ENCODE peak calls at places on chromosomes 1 and 21, in four cellular contexts. Q, F, J and T are unnamed samples.

GRCh38 chr1:111481387-111482221 is 7.8 kb downstream of the C1orf162 start:
- DNase-seq in Q (peak; percentile 66), F (peak; percentile 79), J (peak; percentile 43), T (peak; percentile 82)

GRCh38 chr21:46059195-46059594 is 38.7 kb upstream of the COL6A2 start:
- DNase-seq in Q (no peak), F (no peak), J (no peak), T (no peak)

GRCh38 chr1:209860293-209860881 is 32.6 kb downstream of the UTP25 start:
- DNase-seq in Q (peak; percentile 86), F (peak; percentile 84), J (no peak), T (peak; percentile 90)

GRCh38 chr1:54273092-54273836 is 73.3 kb downstream of the MRPL37 start:
- DNase-seq in Q (peak; percentile 93), F (peak; percentile 64), J (no peak), T (peak; percentile 70)

GRCh38 chr1:22190731-22191130 is 47.8 kb upstream of the WNT4 start:
- DNase-seq in Q (no peak), F (no peak), J (no peak), T (no peak)

GRCh38 chr1:1768249-1768992 is 9.8 kb downstream of the NADK start:
- DNase-seq in Q (no peak), F (no peak), J (no peak), T (no peak)

GRCh38 chr21:17612023-17612564 is 607 bp downstream of the BTG3 start:
- DNase-seq in Q (peak; percentile 59), F (peak; percentile 31), J (no peak), T (peak; percentile 60)

GRCh38 chr1:216927111-216927510 is 203.9 kb upstream of the ESRRG start:
- DNase-seq in Q (no peak), F (peak; percentile 39), J (no peak), T (no peak)

GRCh38 chr1:41487729-41488598 is 3.5 kb upstream of the EDN2 start:
- DNase-seq in Q (peak; percentile 23), F (no peak), J (no peak), T (no peak)

GRCh38 chr21:39441502-39442475 is 3.8 kb downstream of the LCA5L start:
- DNase-seq in Q (peak; percentile 68), F (no peak), J (no peak), T (peak; percentile 68)

GRCh38 chr1:17912491-17912890 is 157.4 kb downstream of the ACTL8 start:
- DNase-seq in Q (no peak), F (peak; percentile 14), J (no peak), T (no peak)

GRCh38 chr21:29436143-29436542 is 137.4 kb downstream of the BACH1 start:
- DNase-seq in Q (no peak), F (no peak), J (no peak), T (no peak)

GRCh38 chr1:10065344-10065685 is 32.6 kb downstream of the UBE4B start:
- DNase-seq in Q (no peak), F (no peak), J (no peak), T (peak; percentile 43)

GRCh38 chr1:17438176-17438976 is 1.1 kb downstream of the RCC2 start:
- DNase-seq in Q (peak; percentile 36), F (peak; percentile 66), J (no peak), T (peak; percentile 83)

GRCh38 chr1:108149796-108150467 is 50.2 kb downstream of the SLC25A24 start:
- DNase-seq in Q (peak; percentile 46), F (no peak), J (no peak), T (no peak)

GRCh38 chr1:234217316-234217840 is 155.9 kb upstream of the COA6 start:
- DNase-seq in Q (no peak), F (no peak), J (no peak), T (no peak)

GRCh38 chr1:41590331-41590730 is 105.8 kb upstream of the EDN2 start:
- DNase-seq in Q (no peak), F (no peak), J (no peak), T (no peak)

GRCh38 chr1:96660503-96660902 is 61.1 kb upstream of the PTBP2 start:
- DNase-seq in Q (peak; percentile 82), F (no peak), J (no peak), T (no peak)

GRCh38 chr1:48869116-48869893 is 92.6 kb upstream of the BEND5 start:
- DNase-seq in Q (no peak), F (no peak), J (no peak), T (peak; percentile 61)

GRCh38 chr1:100730130-100730529 is 10.6 kb downstream of the VCAM1 start:
- DNase-seq in Q (peak; percentile 22), F (no peak), J (no peak), T (no peak)

GRCh38 chr1:247443641-247444040 is 14.3 kb downstream of the OR2B11 start:
- DNase-seq in Q (no peak), F (no peak), J (no peak), T (no peak)

GRCh38 chr1:36083635-36084501 is at the start of gene TEKT2:
- DNase-seq in Q (no peak), F (peak; percentile 85), J (no peak), T (peak; percentile 88)

DNA sequence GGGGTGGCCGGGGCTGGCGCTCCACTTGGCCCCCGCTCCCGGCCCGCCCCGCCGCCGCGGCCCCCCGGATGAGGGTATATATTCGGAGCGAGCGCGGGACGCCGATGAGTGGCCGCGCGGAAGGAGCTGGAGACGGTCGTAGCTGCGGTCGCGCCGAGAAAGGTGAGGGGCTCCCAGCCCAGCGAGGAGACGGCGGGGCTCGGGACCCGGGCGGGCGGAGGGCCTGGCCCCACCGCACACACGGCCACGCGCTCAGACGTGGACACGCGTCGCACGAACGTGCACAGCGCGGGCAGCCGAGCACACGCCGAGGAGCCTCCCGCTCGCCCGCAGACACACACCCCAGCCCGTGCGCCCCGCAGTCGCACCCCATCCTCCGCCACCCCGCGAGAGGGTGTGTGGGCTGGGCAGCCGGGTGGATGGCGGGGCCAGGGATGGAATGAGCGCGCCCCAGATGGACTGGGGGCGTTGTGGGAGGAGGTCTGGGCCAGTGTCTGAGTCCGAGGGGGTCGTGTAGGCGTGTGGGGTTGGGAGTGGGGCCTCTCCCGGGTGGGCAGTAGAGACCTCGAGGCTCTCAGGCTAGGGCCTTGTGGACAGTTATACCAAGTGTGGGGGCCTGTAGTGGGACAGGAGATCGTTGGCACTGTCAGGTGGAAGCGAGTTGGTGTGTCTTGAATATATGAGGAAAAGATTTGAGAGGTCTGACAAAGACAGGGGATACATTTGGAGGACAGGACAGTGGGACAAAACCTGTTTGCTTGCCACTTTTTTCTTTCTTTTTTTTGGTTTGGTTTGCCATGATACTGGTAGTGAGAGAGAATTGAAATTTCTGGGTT is at the start of gene UAP1:
- DNase-seq in Q (no peak), F (peak; percentile 27), J (no peak), T (peak; percentile 11)
- H2BK120ac ChIP-seq in Q (peak within 1 kb of the TSS; percentile 80), F (no peak within 1 kb of the TSS), J (no peak within 1 kb of the TSS), T (no peak within 1 kb of the TSS)

GRCh38 chr1:71881611-71882010 is 400.7 kb downstream of the NEGR1 start:
- DNase-seq in Q (peak; percentile 44), F (no peak), J (no peak), T (no peak)
- H3K9ac ChIP-seq in Q (no peak overlapping the region), F (no peak overlapping the region), J (no peak overlapping the region), T (no peak overlapping the region)

DNA sequence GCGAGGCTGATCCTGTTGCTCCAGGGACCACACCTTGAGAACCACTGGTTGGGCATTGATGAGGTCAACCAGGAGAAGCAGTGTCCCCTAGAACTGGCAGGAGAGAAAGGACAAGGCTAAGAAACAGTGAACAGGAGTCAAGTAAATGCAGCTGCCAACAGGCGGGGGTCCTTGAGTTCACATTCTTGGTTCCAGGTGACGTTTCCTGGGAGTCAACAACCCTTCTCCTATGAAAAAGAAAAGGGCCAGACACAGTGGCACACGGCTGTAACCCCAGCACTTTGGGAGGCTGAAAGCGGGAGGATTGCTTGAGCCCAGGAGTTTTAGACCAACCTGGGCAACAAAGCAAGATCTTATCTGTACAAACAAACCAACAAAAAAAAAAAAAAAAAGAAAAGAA is 98.3 kb downstream of the KAZN start:
- DNase-seq in Q (no peak), F (no peak), J (no peak), T (no peak)
- H4K5ac ChIP-seq in Q (no peak overlapping the region), F (no peak overlapping the region), J (no peak overlapping the region), T (no peak overlapping the region)

DNA sequence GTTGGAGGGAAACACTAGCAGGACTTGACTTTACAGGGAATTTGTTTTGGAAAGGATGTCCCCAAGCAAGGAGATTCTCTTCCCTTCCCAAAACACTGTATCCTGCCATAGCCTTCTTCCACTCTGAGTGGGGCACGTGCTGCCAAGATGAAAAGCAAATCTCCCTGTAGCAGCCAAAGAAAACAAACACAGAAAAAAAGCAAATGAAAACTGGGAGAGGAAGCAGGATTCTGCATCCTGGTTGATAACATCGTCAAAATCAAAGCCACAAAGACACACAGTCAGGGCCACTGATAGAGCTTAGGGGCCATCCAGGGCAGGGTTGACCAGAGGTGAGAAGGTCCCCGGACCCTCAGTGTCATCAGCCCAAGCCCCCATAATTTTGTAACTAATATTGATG is 16.0 kb upstream of the MTARC2 start:
- DNase-seq in Q (no peak), F (no peak), J (no peak), T (no peak)
- H2BK120ac ChIP-seq in Q (no peak overlapping the region), F (no peak overlapping the region), J (no peak overlapping the region), T (no peak overlapping the region)

DNA sequence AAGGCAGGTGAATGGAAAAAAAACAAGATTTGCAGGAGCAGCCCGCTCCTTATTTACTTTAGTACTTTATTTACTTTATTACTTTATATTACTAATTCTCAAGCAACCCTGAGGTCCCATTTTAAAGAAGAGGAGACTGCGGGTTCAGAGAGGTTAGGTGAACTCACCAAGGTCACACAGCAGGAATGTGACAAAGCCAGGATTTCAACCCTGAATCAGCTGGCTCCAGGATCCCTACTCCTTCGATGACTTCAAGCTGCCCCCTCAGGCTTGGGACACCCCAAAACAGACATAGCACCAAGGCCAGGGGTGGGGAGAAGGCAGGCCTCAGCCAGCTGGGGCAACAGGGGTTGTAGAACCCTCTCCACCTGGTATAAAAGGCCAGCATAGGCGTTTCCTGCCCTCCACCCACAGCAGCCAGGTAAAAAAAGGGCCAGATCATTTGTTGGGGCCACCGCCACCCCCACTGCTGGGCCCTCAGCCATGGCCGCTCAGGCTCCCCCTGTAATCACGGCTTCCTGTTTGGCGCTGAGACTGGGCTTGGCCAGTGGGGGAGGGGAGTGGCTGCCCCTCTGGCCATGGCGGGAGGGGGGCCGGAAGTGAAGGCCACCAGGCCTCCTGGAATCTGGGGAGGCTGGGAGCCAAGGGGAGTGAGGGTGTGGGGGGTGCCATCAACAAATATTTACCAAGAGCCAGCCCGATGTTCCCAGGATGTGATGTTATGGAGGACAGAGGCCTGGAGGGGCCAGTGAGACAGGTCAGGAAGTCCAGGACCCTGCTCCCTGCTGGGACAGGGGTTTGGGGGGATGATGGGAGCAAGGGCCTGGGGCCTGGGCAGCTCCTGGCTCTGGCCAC is 6.5 kb downstream of the SDC3 start:
- DNase-seq in Q (no peak), F (no peak), J (no peak), T (no peak)
- H3K9ac ChIP-seq in Q (no peak overlapping the region), F (no peak overlapping the region), J (no peak overlapping the region), T (peak overlapping the region; percentile 17)

GRCh38 chr1:109821221-109821669 is 57.5 kb upstream of the EPS8L3 start:
- DNase-seq in Q (peak; percentile 94), F (peak; percentile 18), J (no peak), T (no peak)
- H4K5ac ChIP-seq in Q (peak overlapping the region; percentile 33), F (no peak overlapping the region), J (no peak overlapping the region), T (no peak overlapping the region)

DNA sequence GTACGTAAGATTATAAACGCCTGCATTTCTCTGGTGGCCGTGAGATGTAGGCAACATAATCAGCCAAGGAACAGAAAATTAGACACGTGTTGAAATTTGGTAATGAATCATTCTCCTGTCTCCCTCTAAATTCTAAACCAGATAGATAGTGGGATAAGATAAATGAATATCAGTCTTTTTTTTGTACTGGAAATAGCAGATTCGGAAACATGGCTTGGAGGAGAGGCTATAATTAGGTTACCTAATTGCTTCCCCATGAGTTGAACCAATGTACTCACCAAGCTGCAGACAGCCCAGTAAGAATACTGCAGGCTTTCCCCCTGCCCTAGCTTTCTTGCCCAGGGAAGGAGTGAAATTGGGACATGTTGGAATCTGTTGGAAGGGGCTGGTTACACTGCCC is 172.4 kb downstream of the TGFB2 start:
- DNase-seq in Q (no peak), F (no peak), J (no peak), T (no peak)
- H2BK120ac ChIP-seq in Q (no peak overlapping the region), F (no peak overlapping the region), J (no peak overlapping the region), T (no peak overlapping the region)